ENCODE peak calls at places on chromosomes 2 and 18, in five cellular contexts. One of them, this sample, is unnamed.

GRCh38 chr2:207337234-207338219 is 171.8 kb upstream of the KLF7 start:
- DNase-seq in lower leg skin: no peak
- DNase-seq in GF-D8: no peak
- DNase-seq in stimulated activated CD4-positive, alpha-beta T cell treated with anti-CD3 and anti-CD28 coated beads, TNF-alpha, amount 100 ng/mL, for 4 hours: no peak
- DNase-seq in stimulated activated CD8-positive, alpha-beta memory T cell treated with anti-CD3 and anti-CD28 coated beads, Interleukin-2, amount 100 ng/mL, for 1 hour: no peak
- DNase-seq in this sample: peak

GRCh38 chr2:128792476-128793054 is 473.9 kb upstream of the HS6ST1 start:
- DNase-seq in stimulated activated CD8-positive, alpha-beta memory T cell treated with anti-CD3 and anti-CD28 coated beads, Interleukin-2, amount 100 ng/mL, for 1 hour: no peak
- DNase-seq in stimulated activated CD4-positive, alpha-beta T cell treated with anti-CD3 and anti-CD28 coated beads, TNF-alpha, amount 100 ng/mL, for 4 hours: no peak
- DNase-seq in GF-D8: no peak
- DNase-seq in lower leg skin: no peak
- DNase-seq in this sample: no peak

GRCh38 chr2:26805241-26805676 is 19.4 kb downstream of the CENPA start:
- DNase-seq in stimulated activated CD8-positive, alpha-beta memory T cell treated with anti-CD3 and anti-CD28 coated beads, Interleukin-2, amount 100 ng/mL, for 1 hour: no peak
- DNase-seq in lower leg skin: no peak
- DNase-seq in stimulated activated CD4-positive, alpha-beta T cell treated with anti-CD3 and anti-CD28 coated beads, TNF-alpha, amount 100 ng/mL, for 4 hours: no peak
- DNase-seq in GF-D8: no peak
- DNase-seq in this sample: peak

GRCh38 chr2:218230882-218231281 is 13.9 kb downstream of the ARPC2 start:
- DNase-seq in stimulated activated CD4-positive, alpha-beta T cell treated with anti-CD3 and anti-CD28 coated beads, TNF-alpha, amount 100 ng/mL, for 4 hours: no peak
- DNase-seq in stimulated activated CD8-positive, alpha-beta memory T cell treated with anti-CD3 and anti-CD28 coated beads, Interleukin-2, amount 100 ng/mL, for 1 hour: no peak
- DNase-seq in lower leg skin: no peak
- DNase-seq in GF-D8: no peak
- DNase-seq in this sample: peak

GRCh38 chr18:74796928-74797576 is 199.4 kb downstream of the ZNF407 start:
- DNase-seq in stimulated activated CD4-positive, alpha-beta T cell treated with anti-CD3 and anti-CD28 coated beads, TNF-alpha, amount 100 ng/mL, for 4 hours: no peak
- DNase-seq in GF-D8: no peak
- DNase-seq in lower leg skin: no peak
- DNase-seq in stimulated activated CD8-positive, alpha-beta memory T cell treated with anti-CD3 and anti-CD28 coated beads, Interleukin-2, amount 100 ng/mL, for 1 hour: no peak
- DNase-seq in this sample: peak

GRCh38 chr2:11950894-11951293 is 204.5 kb downstream of the LPIN1 start:
- DNase-seq in lower leg skin: no peak
- DNase-seq in GF-D8: no peak
- DNase-seq in stimulated activated CD8-positive, alpha-beta memory T cell treated with anti-CD3 and anti-CD28 coated beads, Interleukin-2, amount 100 ng/mL, for 1 hour: no peak
- DNase-seq in stimulated activated CD4-positive, alpha-beta T cell treated with anti-CD3 and anti-CD28 coated beads, TNF-alpha, amount 100 ng/mL, for 4 hours: no peak
- DNase-seq in this sample: no peak

GRCh38 chr2:85485815-85486214 is 53.2 kb upstream of the MAT2A start:
- DNase-seq in stimulated activated CD8-positive, alpha-beta memory T cell treated with anti-CD3 and anti-CD28 coated beads, Interleukin-2, amount 100 ng/mL, for 1 hour: no peak
- DNase-seq in lower leg skin: peak
- DNase-seq in GF-D8: no peak
- DNase-seq in stimulated activated CD4-positive, alpha-beta T cell treated with anti-CD3 and anti-CD28 coated beads, TNF-alpha, amount 100 ng/mL, for 4 hours: no peak
- DNase-seq in this sample: peak

GRCh38 chr2:177598321-177598922 is 205.8 kb downstream of the AGPS start:
- DNase-seq in lower leg skin: no peak
- DNase-seq in stimulated activated CD4-positive, alpha-beta T cell treated with anti-CD3 and anti-CD28 coated beads, TNF-alpha, amount 100 ng/mL, for 4 hours: no peak
- DNase-seq in stimulated activated CD8-positive, alpha-beta memory T cell treated with anti-CD3 and anti-CD28 coated beads, Interleukin-2, amount 100 ng/mL, for 1 hour: no peak
- DNase-seq in GF-D8: no peak
- DNase-seq in this sample: no peak

GRCh38 chr2:231820786-231821303 is 34.6 kb downstream of the COPS7B start:
- DNase-seq in lower leg skin: no peak
- DNase-seq in stimulated activated CD8-positive, alpha-beta memory T cell treated with anti-CD3 and anti-CD28 coated beads, Interleukin-2, amount 100 ng/mL, for 1 hour: no peak
- DNase-seq in GF-D8: no peak
- DNase-seq in stimulated activated CD4-positive, alpha-beta T cell treated with anti-CD3 and anti-CD28 coated beads, TNF-alpha, amount 100 ng/mL, for 4 hours: no peak
- DNase-seq in this sample: no peak

GRCh38 chr18:56812674-56813073 is 161.5 kb downstream of the WDR7 start:
- DNase-seq in lower leg skin: no peak
- DNase-seq in stimulated activated CD8-positive, alpha-beta memory T cell treated with anti-CD3 and anti-CD28 coated beads, Interleukin-2, amount 100 ng/mL, for 1 hour: no peak
- DNase-seq in GF-D8: no peak
- DNase-seq in stimulated activated CD4-positive, alpha-beta T cell treated with anti-CD3 and anti-CD28 coated beads, TNF-alpha, amount 100 ng/mL, for 4 hours: no peak
- DNase-seq in this sample: no peak

GRCh38 chr2:130378898-130379214 is 23.0 kb downstream of the PTPN18 start:
- DNase-seq in lower leg skin: peak
- DNase-seq in GF-D8: no peak
- DNase-seq in stimulated activated CD4-positive, alpha-beta T cell treated with anti-CD3 and anti-CD28 coated beads, TNF-alpha, amount 100 ng/mL, for 4 hours: no peak
- DNase-seq in stimulated activated CD8-positive, alpha-beta memory T cell treated with anti-CD3 and anti-CD28 coated beads, Interleukin-2, amount 100 ng/mL, for 1 hour: no peak
- DNase-seq in this sample: no peak

GRCh38 chr2:100290718-100291151 is 31.6 kb downstream of the LONRF2 start:
- DNase-seq in GF-D8: no peak
- DNase-seq in stimulated activated CD4-positive, alpha-beta T cell treated with anti-CD3 and anti-CD28 coated beads, TNF-alpha, amount 100 ng/mL, for 4 hours: no peak
- DNase-seq in stimulated activated CD8-positive, alpha-beta memory T cell treated with anti-CD3 and anti-CD28 coated beads, Interleukin-2, amount 100 ng/mL, for 1 hour: no peak
- DNase-seq in lower leg skin: no peak
- DNase-seq in this sample: no peak

GRCh38 chr2:48399828-48400552 is 130.0 kb upstream of the STON1 start:
- DNase-seq in lower leg skin: no peak
- DNase-seq in stimulated activated CD8-positive, alpha-beta memory T cell treated with anti-CD3 and anti-CD28 coated beads, Interleukin-2, amount 100 ng/mL, for 1 hour: no peak
- DNase-seq in stimulated activated CD4-positive, alpha-beta T cell treated with anti-CD3 and anti-CD28 coated beads, TNF-alpha, amount 100 ng/mL, for 4 hours: no peak
- DNase-seq in GF-D8: no peak
- DNase-seq in this sample: no peak

GRCh38 chr2:162487816-162488215 is 143.9 kb downstream of the GCA start:
- DNase-seq in GF-D8: no peak
- DNase-seq in stimulated activated CD8-positive, alpha-beta memory T cell treated with anti-CD3 and anti-CD28 coated beads, Interleukin-2, amount 100 ng/mL, for 1 hour: no peak
- DNase-seq in lower leg skin: no peak
- DNase-seq in stimulated activated CD4-positive, alpha-beta T cell treated with anti-CD3 and anti-CD28 coated beads, TNF-alpha, amount 100 ng/mL, for 4 hours: no peak
- DNase-seq in this sample: no peak

GRCh38 chr2:234588054-234588430 is 91.2 kb upstream of the ARL4C start:
- DNase-seq in lower leg skin: no peak
- DNase-seq in GF-D8: no peak
- DNase-seq in stimulated activated CD4-positive, alpha-beta T cell treated with anti-CD3 and anti-CD28 coated beads, TNF-alpha, amount 100 ng/mL, for 4 hours: no peak
- DNase-seq in stimulated activated CD8-positive, alpha-beta memory T cell treated with anti-CD3 and anti-CD28 coated beads, Interleukin-2, amount 100 ng/mL, for 1 hour: no peak
- DNase-seq in this sample: no peak

GRCh38 chr2:176297067-176297466 is 27.8 kb downstream of the MTX2 start:
- DNase-seq in stimulated activated CD8-positive, alpha-beta memory T cell treated with anti-CD3 and anti-CD28 coated beads, Interleukin-2, amount 100 ng/mL, for 1 hour: no peak
- DNase-seq in lower leg skin: no peak
- DNase-seq in stimulated activated CD4-positive, alpha-beta T cell treated with anti-CD3 and anti-CD28 coated beads, TNF-alpha, amount 100 ng/mL, for 4 hours: no peak
- DNase-seq in GF-D8: no peak
- DNase-seq in this sample: no peak

GRCh38 chr2:44087037-44087713 is 81.5 kb upstream of the PPM1B start:
- DNase-seq in stimulated activated CD4-positive, alpha-beta T cell treated with anti-CD3 and anti-CD28 coated beads, TNF-alpha, amount 100 ng/mL, for 4 hours: peak
- DNase-seq in stimulated activated CD8-positive, alpha-beta memory T cell treated with anti-CD3 and anti-CD28 coated beads, Interleukin-2, amount 100 ng/mL, for 1 hour: peak
- DNase-seq in GF-D8: peak
- DNase-seq in lower leg skin: peak
- DNase-seq in this sample: peak

GRCh38 chr2:223611061-223611460 is 8.9 kb upstream of the SCG2 start:
- DNase-seq in stimulated activated CD8-positive, alpha-beta memory T cell treated with anti-CD3 and anti-CD28 coated beads, Interleukin-2, amount 100 ng/mL, for 1 hour: no peak
- DNase-seq in GF-D8: no peak
- DNase-seq in stimulated activated CD4-positive, alpha-beta T cell treated with anti-CD3 and anti-CD28 coated beads, TNF-alpha, amount 100 ng/mL, for 4 hours: no peak
- DNase-seq in lower leg skin: no peak
- DNase-seq in this sample: no peak

GRCh38 chr2:190759749-190760213 is 110.9 kb downstream of the NAB1 start:
- DNase-seq in stimulated activated CD4-positive, alpha-beta T cell treated with anti-CD3 and anti-CD28 coated beads, TNF-alpha, amount 100 ng/mL, for 4 hours: no peak
- DNase-seq in lower leg skin: no peak
- DNase-seq in stimulated activated CD8-positive, alpha-beta memory T cell treated with anti-CD3 and anti-CD28 coated beads, Interleukin-2, amount 100 ng/mL, for 1 hour: no peak
- DNase-seq in GF-D8: no peak
- DNase-seq in this sample: peak

GRCh38 chr18:79567481-79568147 is 112.0 kb upstream of the CTDP1 start:
- DNase-seq in stimulated activated CD4-positive, alpha-beta T cell treated with anti-CD3 and anti-CD28 coated beads, TNF-alpha, amount 100 ng/mL, for 4 hours: no peak
- DNase-seq in GF-D8: no peak
- DNase-seq in stimulated activated CD8-positive, alpha-beta memory T cell treated with anti-CD3 and anti-CD28 coated beads, Interleukin-2, amount 100 ng/mL, for 1 hour: no peak
- DNase-seq in lower leg skin: no peak
- DNase-seq in this sample: peak